ENCODE peak calls at places on chromosomes 4 and X, in eight cellular contexts. B is AG09309, U is choroid plexus epithelial cell, I is progenitor cell of endocrine pancreas, Z is Caco-2, E is endothelial cell, S is GM06990, X is kidney. J is an unnamed sample.

GRCh38 chr4:107578321-107578720 is 141.7 kb downstream of the PAPSS1 start:
- DNase-seq in Z (no peak), U (no peak), B (no peak), I (no peak), E (no peak), X (no peak), S (no peak), J (no peak)

GRCh38 chr4:6847134-6847533 is 62.5 kb upstream of the TBC1D14 start:
- DNase-seq in U (no peak), E (no peak), I (no peak), Z (no peak), S (no peak), B (no peak), X (no peak), J (no peak)

GRCh38 chr4:3523628-3524221 is 8.5 kb downstream of the LRPAP1 start:
- DNase-seq in B (no peak), U (no peak), I (no peak), E (peak; percentile 4), Z (peak; percentile 27), S (no peak), X (peak; percentile 71), J (no peak)

GRCh38 chr4:138222041-138222440 is 20.1 kb downstream of the SLC7A11 start:
- DNase-seq in S (no peak), I (no peak), U (peak; percentile 81), E (no peak), B (peak; percentile 69), X (no peak), Z (no peak), J (no peak)

GRCh38 chrX:150543230-150544155 is 24.9 kb upstream of the MTM1 start:
- DNase-seq in E (no peak), Z (no peak), U (no peak), X (no peak), I (no peak), S (peak; percentile 60), B (no peak), J (peak; percentile 58)

GRCh38 chrX:123184199-123184857 is at the start of gene GRIA3:
- DNase-seq in I (no peak), E (no peak), X (no peak), B (peak; percentile 29), U (no peak), Z (no peak), S (peak; percentile 20), J (peak; percentile 15)

GRCh38 chrX:125090046-125090445 is 229.6 kb upstream of the TEX13C start:
- DNase-seq in Z (no peak), X (no peak), E (no peak), U (no peak), B (no peak), S (no peak), I (no peak), J (no peak)

GRCh38 chr4:122329876-122330595 is 48.8 kb upstream of the ADAD1 start:
- DNase-seq in I (no peak), B (peak; percentile 8), S (no peak), X (no peak), U (peak; percentile 50), E (no peak), Z (no peak), J (no peak)

GRCh38 chrX:38109042-38109904 is 102.9 kb downstream of the SYTL5 start:
- DNase-seq in Z (no peak), U (no peak), E (no peak), X (no peak), I (no peak), S (no peak), B (no peak), J (no peak)

GRCh38 chr4:109631709-109632108 is 71.5 kb downstream of the CASP6 start:
- DNase-seq in Z (no peak), X (no peak), I (no peak), S (no peak), E (no peak), U (peak; percentile 57), B (no peak), J (no peak)

GRCh38 chrX:73963682-73964081 is 340.3 kb upstream of the ZCCHC13 start:
- DNase-seq in X (no peak), E (no peak), Z (no peak), U (no peak), I (no peak), B (no peak), S (no peak), J (no peak)

GRCh38 chr4:93760284-93760683 is 68.3 kb upstream of the ATOH1 start:
- DNase-seq in S (no peak), B (no peak), X (no peak), I (no peak), E (no peak), Z (no peak), U (no peak), J (no peak)

GRCh38 chr4:10035130-10035529 is 13.8 kb upstream of the SLC2A9 start:
- DNase-seq in S (no peak), E (no peak), Z (peak; percentile 21), B (no peak), X (no peak), U (no peak), I (no peak), J (no peak)

GRCh38 chr4:10590896-10591295 is 93.7 kb downstream of the CLNK start:
- DNase-seq in E (no peak), I (no peak), S (no peak), B (no peak), U (peak; percentile 48), X (no peak), Z (no peak), J (no peak)

GRCh38 chr4:26204249-26204825 is 116.5 kb upstream of the RBPJ start:
- DNase-seq in I (no peak), S (no peak), Z (no peak), E (no peak), X (no peak), U (no peak), B (no peak), J (no peak)

GRCh38 chr4:184316821-184317220 is 99.1 kb upstream of the ENPP6 start:
- DNase-seq in E (no peak), S (no peak), B (no peak), X (no peak), U (no peak), Z (no peak), I (no peak), J (no peak)

GRCh38 chrX:132636080-132636479 is 147.2 kb upstream of the MBNL3 start:
- DNase-seq in I (no peak), S (no peak), U (peak; percentile 16), Z (no peak), B (no peak), X (no peak), E (no peak), J (no peak)

GRCh38 chrX:132634521-132634920 is 145.7 kb upstream of the MBNL3 start:
- DNase-seq in X (no peak), S (no peak), I (no peak), E (peak; percentile 6), U (no peak), Z (no peak), B (no peak), J (no peak)

DNA sequence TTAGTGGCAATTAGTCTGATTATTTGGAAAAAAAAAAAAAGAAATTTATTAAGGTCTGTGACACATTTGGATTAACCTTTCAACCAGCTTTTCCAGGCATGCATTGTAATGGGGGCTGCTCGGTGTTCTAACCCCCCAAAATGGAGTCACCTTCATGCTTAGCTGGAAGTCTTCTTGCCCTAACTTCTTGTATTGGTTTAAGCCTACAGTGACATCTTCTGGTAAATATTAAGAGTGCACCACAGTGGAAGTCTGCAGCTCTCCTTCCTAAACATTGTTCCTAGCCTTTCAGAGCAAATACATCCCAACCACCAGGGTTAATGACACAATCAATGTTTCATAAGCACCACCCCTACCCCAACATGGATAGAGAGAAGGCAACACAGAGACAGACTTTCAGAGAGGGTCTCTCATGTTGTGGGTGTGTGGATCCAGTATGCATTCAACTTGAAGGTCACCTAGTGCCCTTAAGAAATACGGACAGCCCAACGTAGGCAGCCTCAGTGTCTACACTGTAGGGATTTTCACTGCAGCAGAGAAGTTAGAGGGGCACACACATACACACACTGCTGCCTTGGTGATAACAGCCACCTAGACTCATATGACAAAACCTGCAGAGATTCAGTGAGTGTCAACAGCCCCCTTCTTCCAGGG is 142.9 kb upstream of the MBNL3 start:
- DNase-seq in E (peak; percentile 5), S (no peak), Z (no peak), B (peak; percentile 11), U (peak; percentile 52), I (no peak), X (no peak), J (peak; percentile 11)
- TF ChIP-seq CTCF in E (no peak), S (peak; percentile 54), Z (peak; percentile 32), B (peak; percentile 65), U (peak; percentile 56), I (peak; percentile 67), X (peak; percentile 53), J (peak; percentile 20)

GRCh38 chrX:146278381-146278780 is 460.8 kb downstream of the SLITRK2 start:
- DNase-seq in I (no peak), Z (no peak), U (no peak), X (no peak), E (peak; percentile 15), S (no peak), B (no peak), J (no peak)
- TF ChIP-seq CTCF in I (peak; percentile 30), Z (no peak), U (no peak), X (no peak), E (no peak), S (no peak), B (no peak), J (no peak)

GRCh38 chrX:5458300-5458699 is 770.4 kb downstream of the NLGN4X start:
- DNase-seq in U (no peak), S (no peak), E (peak; percentile 3), X (no peak), Z (no peak), B (no peak), I (no peak), J (no peak)
- TF ChIP-seq CTCF in U (no peak), S (no peak), E (no peak), X (no peak), Z (peak; percentile 46), B (no peak), I (peak; percentile 51), J (no peak)

GRCh38 chr4:72909461-72909860 is 160.1 kb downstream of the COX18 start:
- DNase-seq in E (peak; percentile 13), X (no peak), U (peak; percentile 46), S (no peak), B (no peak), I (no peak), Z (peak; percentile 38), J (no peak)
- TF ChIP-seq CTCF in E (no peak), X (peak; percentile 37), U (peak; percentile 56), S (peak; percentile 26), B (peak; percentile 43), I (peak; percentile 61), Z (peak; percentile 53), J (no peak)

GRCh38 chrX:43121637-43122036 is 343.7 kb upstream of the PPP1R2C start:
- DNase-seq in E (no peak), Z (no peak), U (peak; percentile 1), I (no peak), S (no peak), X (no peak), B (no peak), J (no peak)
- TF ChIP-seq CTCF in E (no peak), Z (no peak), U (no peak), I (no peak), S (peak; percentile 30), X (no peak), B (no peak), J (no peak)